ENCODE peak calls at places on chromosomes 6 and 20, in seven cellular contexts. One of them, this sample, is unnamed.

GRCh38 chr20:37539956-37540455 is 12.3 kb upstream of the BLCAP start:
- DNase-seq in uterus: no peak
- DNase-seq in spleen: no peak
- DNase-seq in IMR-90: no peak
- DNase-seq in stomach: no peak
- DNase-seq in Peyer's patch: no peak
- DNase-seq in prostate gland: no peak
- DNase-seq in this sample: no peak

GRCh38 chr6:125528614-125529013 is 220.8 kb upstream of the HEY2 start:
- DNase-seq in spleen: no peak
- DNase-seq in prostate gland: no peak
- DNase-seq in stomach: no peak
- DNase-seq in uterus: no peak
- DNase-seq in Peyer's patch: no peak
- DNase-seq in IMR-90: no peak
- DNase-seq in this sample: no peak

GRCh38 chr6:108801331-108801730 is 46.9 kb upstream of the ARMC2 start:
- DNase-seq in stomach: no peak
- DNase-seq in spleen: no peak
- DNase-seq in Peyer's patch: no peak
- DNase-seq in uterus: no peak
- DNase-seq in prostate gland: no peak
- DNase-seq in IMR-90: no peak
- DNase-seq in this sample: no peak

GRCh38 chr6:11354019-11354418 is 121.6 kb upstream of the NEDD9 start:
- DNase-seq in prostate gland: peak; percentile 47
- DNase-seq in stomach: no peak
- DNase-seq in spleen: no peak
- DNase-seq in Peyer's patch: no peak
- DNase-seq in uterus: peak; percentile 85
- DNase-seq in IMR-90: peak; percentile 58
- DNase-seq in this sample: no peak

GRCh38 chr6:157620905-157621304 is 202.1 kb upstream of the SNX9 start:
- DNase-seq in prostate gland: no peak
- DNase-seq in spleen: no peak
- DNase-seq in stomach: no peak
- DNase-seq in Peyer's patch: no peak
- DNase-seq in IMR-90: no peak
- DNase-seq in uterus: no peak
- DNase-seq in this sample: no peak

GRCh38 chr20:10074513-10074912 is 39.7 kb downstream of the ANKEF1 start:
- DNase-seq in IMR-90: peak; percentile 90
- DNase-seq in Peyer's patch: no peak
- DNase-seq in uterus: no peak
- DNase-seq in stomach: no peak
- DNase-seq in prostate gland: no peak
- DNase-seq in spleen: no peak
- DNase-seq in this sample: no peak

GRCh38 chr6:119090256-119090655 is 11.8 kb upstream of the FAM184A start:
- DNase-seq in IMR-90: no peak
- DNase-seq in stomach: no peak
- DNase-seq in spleen: no peak
- DNase-seq in prostate gland: no peak
- DNase-seq in uterus: no peak
- DNase-seq in Peyer's patch: no peak
- DNase-seq in this sample: no peak

GRCh38 chr6:169078399-169079145 is 175.1 kb downstream of the THBS2 start:
- DNase-seq in spleen: no peak
- DNase-seq in uterus: no peak
- DNase-seq in IMR-90: no peak
- DNase-seq in stomach: no peak
- DNase-seq in Peyer's patch: no peak
- DNase-seq in prostate gland: no peak
- DNase-seq in this sample: no peak

GRCh38 chr6:152353440-152353839 is 283.7 kb downstream of the SYNE1 start:
- DNase-seq in uterus: no peak
- DNase-seq in prostate gland: no peak
- DNase-seq in Peyer's patch: no peak
- DNase-seq in stomach: no peak
- DNase-seq in spleen: no peak
- DNase-seq in IMR-90: no peak
- DNase-seq in this sample: no peak

GRCh38 chr6:56767892-56768531 is 125.3 kb upstream of the DST start:
- DNase-seq in Peyer's patch: no peak
- DNase-seq in prostate gland: no peak
- DNase-seq in spleen: no peak
- DNase-seq in uterus: no peak
- DNase-seq in stomach: no peak
- DNase-seq in IMR-90: no peak
- DNase-seq in this sample: no peak

GRCh38 chr20:8656335-8656734 is 412.6 kb upstream of the PLCB4 start:
- DNase-seq in spleen: no peak
- DNase-seq in uterus: peak; percentile 29
- DNase-seq in prostate gland: no peak
- DNase-seq in Peyer's patch: no peak
- DNase-seq in stomach: no peak
- DNase-seq in IMR-90: no peak
- DNase-seq in this sample: no peak

GRCh38 chr20:22924036-22924737 is 110.9 kb upstream of the SSTR4 start:
- DNase-seq in IMR-90: no peak
- DNase-seq in spleen: no peak
- DNase-seq in uterus: no peak
- DNase-seq in stomach: no peak
- DNase-seq in Peyer's patch: no peak
- DNase-seq in prostate gland: no peak
- DNase-seq in this sample: no peak

GRCh38 chr6:1118287-1118647 is 193.6 kb upstream of the FOXQ1 start:
- DNase-seq in IMR-90: no peak
- DNase-seq in spleen: no peak
- DNase-seq in stomach: no peak
- DNase-seq in uterus: no peak
- DNase-seq in Peyer's patch: no peak
- DNase-seq in prostate gland: no peak
- DNase-seq in this sample: no peak

GRCh38 chr20:41632896-41633295 is 14.7 kb upstream of the CHD6 start:
- DNase-seq in uterus: no peak
- DNase-seq in IMR-90: peak; percentile 52
- DNase-seq in prostate gland: no peak
- DNase-seq in stomach: no peak
- DNase-seq in Peyer's patch: no peak
- DNase-seq in spleen: no peak
- DNase-seq in this sample: no peak

GRCh38 chr6:149895702-149896310 is 2.1 kb downstream of the RAET1E start:
- DNase-seq in Peyer's patch: no peak
- DNase-seq in prostate gland: peak; percentile 24
- DNase-seq in uterus: peak; percentile 71
- DNase-seq in IMR-90: peak; percentile 62
- DNase-seq in stomach: no peak
- DNase-seq in spleen: peak; percentile 71
- DNase-seq in this sample: no peak

GRCh38 chr6:142752348-142752747 is 192.6 kb downstream of the HIVEP2 start:
- DNase-seq in prostate gland: no peak
- DNase-seq in IMR-90: peak; percentile 11
- DNase-seq in Peyer's patch: no peak
- DNase-seq in stomach: no peak
- DNase-seq in spleen: no peak
- DNase-seq in uterus: no peak
- DNase-seq in this sample: no peak

GRCh38 chr20:37313546-37314091 is 24.2 kb downstream of the MANBAL start:
- DNase-seq in uterus: no peak
- DNase-seq in spleen: no peak
- DNase-seq in IMR-90: no peak
- DNase-seq in Peyer's patch: no peak
- DNase-seq in prostate gland: no peak
- DNase-seq in stomach: no peak
- DNase-seq in this sample: peak; percentile 61

GRCh38 chr6:34234667-34235604 is 1.7 kb upstream of the HMGA1 start:
- DNase-seq in uterus: no peak
- DNase-seq in stomach: no peak
- DNase-seq in prostate gland: no peak
- DNase-seq in IMR-90: no peak
- DNase-seq in spleen: peak; percentile 87
- DNase-seq in Peyer's patch: peak; percentile 73
- DNase-seq in this sample: peak; percentile 67
- H3K27ac ChIP-seq in uterus: peak overlapping the region; percentile 87
- H3K27ac ChIP-seq in stomach: peak overlapping the region; percentile 94
- H3K27ac ChIP-seq in prostate gland: peak overlapping the region; percentile 87
- H3K27ac ChIP-seq in IMR-90: no peak overlapping the region
- H3K27ac ChIP-seq in spleen: peak overlapping the region; percentile 96
- H3K27ac ChIP-seq in Peyer's patch: peak overlapping the region; percentile 97
- H3K27ac ChIP-seq in this sample: peak overlapping the region; percentile 95

GRCh38 chr6:30748851-30749540 is 4.6 kb upstream of the IER3 start:
- DNase-seq in Peyer's patch: no peak
- DNase-seq in IMR-90: peak; percentile 48
- DNase-seq in uterus: no peak
- DNase-seq in prostate gland: no peak
- DNase-seq in stomach: no peak
- DNase-seq in spleen: no peak
- DNase-seq in this sample: no peak
- H3K4me1 ChIP-seq in Peyer's patch: no peaks in the 10 kb centered on the region
- H3K4me1 ChIP-seq in IMR-90: peaks cover 36% of the 10 kb centered on the region
- H3K4me1 ChIP-seq in uterus: peaks cover 6% of the 10 kb centered on the region
- H3K4me1 ChIP-seq in prostate gland: no peaks in the 10 kb centered on the region
- H3K4me1 ChIP-seq in stomach: peaks cover 83% of the 10 kb centered on the region
- H3K4me1 ChIP-seq in spleen: peaks cover 66% of the 10 kb centered on the region
- H3K4me1 ChIP-seq in this sample: peaks cover 63% of the 10 kb centered on the region

GRCh38 chr20:62133864-62134263 is 9.3 kb downstream of the PSMA7 start:
- DNase-seq in prostate gland: no peak
- DNase-seq in uterus: no peak
- DNase-seq in Peyer's patch: no peak
- DNase-seq in IMR-90: no peak
- DNase-seq in spleen: no peak
- DNase-seq in stomach: no peak
- DNase-seq in this sample: no peak

GRCh38 chr20:62134735-62135231 is 8.4 kb downstream of the PSMA7 start:
- DNase-seq in stomach: peak; percentile 50
- DNase-seq in prostate gland: no peak
- DNase-seq in spleen: no peak
- DNase-seq in IMR-90: peak; percentile 35
- DNase-seq in uterus: peak; percentile 43
- DNase-seq in Peyer's patch: no peak
- DNase-seq in this sample: no peak

GRCh38 chr20:62136283-62137091 is 6.7 kb downstream of the PSMA7 start:
- DNase-seq in spleen: peak; percentile 88
- DNase-seq in Peyer's patch: peak; percentile 78
- DNase-seq in stomach: peak; percentile 77
- DNase-seq in uterus: peak; percentile 65
- DNase-seq in IMR-90: peak; percentile 68
- DNase-seq in prostate gland: peak; percentile 65
- DNase-seq in this sample: no peak

GRCh38 chr20:62137092-62137384 is 6.2 kb downstream of the PSMA7 start:
- DNase-seq in IMR-90: no peak
- DNase-seq in uterus: no peak
- DNase-seq in prostate gland: no peak
- DNase-seq in stomach: no peak
- DNase-seq in spleen: no peak
- DNase-seq in Peyer's patch: no peak
- DNase-seq in this sample: no peak

DNA sequence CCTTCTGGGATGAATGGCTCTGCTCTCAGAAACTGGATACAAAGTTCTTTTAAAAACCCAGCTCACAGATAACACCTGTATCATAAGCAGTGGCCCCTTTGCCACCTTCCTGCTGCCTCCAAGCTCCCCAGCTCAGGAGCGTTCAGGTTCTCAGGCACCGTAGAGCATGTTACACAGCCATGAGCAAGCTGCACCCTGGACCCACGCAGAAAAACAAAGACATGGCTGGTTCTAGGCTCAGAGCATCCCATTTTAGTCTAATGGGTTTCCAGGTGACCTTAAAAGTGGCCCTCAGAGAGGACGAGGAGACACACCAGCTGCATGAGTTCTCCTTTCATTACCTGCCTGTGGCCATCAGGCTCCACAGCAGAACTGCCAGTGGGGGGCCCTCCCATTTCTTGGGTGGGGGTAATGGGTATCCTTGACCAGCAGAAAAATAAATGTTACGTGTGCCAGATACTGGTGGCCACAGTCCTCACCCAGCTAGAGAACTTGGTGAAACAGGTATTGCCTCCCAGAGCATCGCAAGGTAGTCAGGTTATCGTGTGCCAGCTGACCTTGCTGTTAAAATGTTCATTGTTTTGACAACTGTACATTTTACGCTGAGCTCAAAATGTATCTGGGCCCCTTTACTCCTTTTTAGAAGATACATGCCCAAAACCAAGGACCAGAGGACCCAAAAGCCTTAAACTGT is 7.5 kb downstream of the PSMA7 start:
- DNase-seq in stomach: no peak
- DNase-seq in uterus: no peak
- DNase-seq in IMR-90: no peak
- DNase-seq in prostate gland: no peak
- DNase-seq in Peyer's patch: no peak
- DNase-seq in spleen: no peak
- DNase-seq in this sample: no peak
- TF ChIP-seq POLR2A in stomach: no peak
- TF ChIP-seq POLR2A in uterus: no peak
- TF ChIP-seq POLR2A in IMR-90: peak; percentile 14
- TF ChIP-seq POLR2A in prostate gland: no peak
- TF ChIP-seq POLR2A in Peyer's patch: no peak
- TF ChIP-seq POLR2A in spleen: no peak
- TF ChIP-seq POLR2A in this sample: no peak

GRCh38 chr6:64681416-64682160 is 1025.4 kb downstream of the EYS start:
- DNase-seq in Peyer's patch: no peak
- DNase-seq in stomach: no peak
- DNase-seq in uterus: no peak
- DNase-seq in prostate gland: no peak
- DNase-seq in IMR-90: no peak
- DNase-seq in spleen: no peak
- DNase-seq in this sample: no peak

GRCh38 chr6:64680446-64680845 is 1026.6 kb downstream of the EYS start:
- DNase-seq in stomach: no peak
- DNase-seq in spleen: no peak
- DNase-seq in IMR-90: peak; percentile 0
- DNase-seq in Peyer's patch: no peak
- DNase-seq in prostate gland: no peak
- DNase-seq in uterus: no peak
- DNase-seq in this sample: no peak

GRCh38 chr6:64691069-64691468 is 1016.0 kb downstream of the EYS start:
- DNase-seq in IMR-90: no peak
- DNase-seq in stomach: no peak
- DNase-seq in Peyer's patch: no peak
- DNase-seq in spleen: no peak
- DNase-seq in uterus: no peak
- DNase-seq in prostate gland: no peak
- DNase-seq in this sample: no peak

GRCh38 chr6:64683682-64684081 is 1023.3 kb downstream of the EYS start:
- DNase-seq in spleen: no peak
- DNase-seq in uterus: no peak
- DNase-seq in stomach: peak; percentile 48
- DNase-seq in prostate gland: no peak
- DNase-seq in IMR-90: peak; percentile 28
- DNase-seq in Peyer's patch: no peak
- DNase-seq in this sample: no peak

DNA sequence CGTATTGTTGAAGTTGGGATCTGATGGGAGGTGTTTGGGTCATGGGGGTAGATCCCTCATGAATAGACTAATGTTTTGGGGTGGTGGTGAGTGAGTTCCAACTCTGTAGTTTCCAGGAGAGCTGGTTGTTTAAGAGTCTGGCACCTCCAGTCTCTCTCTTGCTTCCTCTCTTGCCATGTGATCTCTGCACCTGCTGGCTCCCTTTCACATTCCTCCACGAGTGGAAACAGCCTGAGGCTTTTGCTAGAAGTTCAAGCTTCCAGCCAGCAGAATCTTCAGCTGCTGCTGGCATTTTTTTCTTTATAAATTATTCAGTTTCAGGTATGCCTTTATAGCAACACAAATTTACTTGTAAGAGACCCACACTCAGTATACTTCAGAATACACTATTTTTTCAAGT is 1021.6 kb downstream of the EYS start:
- DNase-seq in stomach: no peak
- DNase-seq in IMR-90: no peak
- DNase-seq in uterus: no peak
- DNase-seq in spleen: no peak
- DNase-seq in Peyer's patch: no peak
- DNase-seq in prostate gland: no peak
- DNase-seq in this sample: no peak
- H3K27ac ChIP-seq in stomach: no peak overlapping the region
- H3K27ac ChIP-seq in IMR-90: no peak overlapping the region
- H3K27ac ChIP-seq in uterus: no peak overlapping the region
- H3K27ac ChIP-seq in spleen: no peak overlapping the region
- H3K27ac ChIP-seq in Peyer's patch: no peak overlapping the region
- H3K27ac ChIP-seq in prostate gland: no peak overlapping the region
- H3K27ac ChIP-seq in this sample: no peak overlapping the region

This sample was measured in sigmoid colon.